ENCODE peak calls at places on chromosomes 1 and 21, in seven cellular contexts. M, F, Y, X, G, R and I are unnamed samples.

GRCh38 chr1:33578557-33579448 is 106.4 kb downstream of the ZSCAN20 start:
- DNase-seq in M (no peak), F (no peak), Y (no peak), X (no peak), G (no peak), R (no peak), I (peak; percentile 27)

GRCh38 chr1:154619181-154619948 is 11.4 kb upstream of the ADAR start:
- DNase-seq in M (no peak), F (no peak), Y (no peak), X (no peak), G (no peak), R (no peak), I (no peak)

GRCh38 chr1:174023438-174023837 is 1.3 kb upstream of the RC3H1 start:
- DNase-seq in M (peak; percentile 18), F (peak; percentile 73), Y (no peak), X (peak; percentile 55), G (peak; percentile 50), R (no peak), I (peak; percentile 80)

GRCh38 chr1:150730130-150730721 is 9.5 kb upstream of the HORMAD1 start:
- DNase-seq in M (no peak), F (no peak), Y (no peak), X (no peak), G (no peak), R (no peak), I (no peak)

GRCh38 chr1:83011270-83011669 is 987.7 kb downstream of the TTLL7 start:
- DNase-seq in M (no peak), F (no peak), Y (no peak), X (no peak), G (no peak), R (peak; percentile 62), I (no peak)

GRCh38 chr1:112637257-112638108 is 17.9 kb downstream of the CAPZA1 start:
- DNase-seq in M (no peak), F (no peak), Y (no peak), X (no peak), G (no peak), R (no peak), I (no peak)

GRCh38 chr21:42847726-42848125 is 31.6 kb downstream of the WDR4 start:
- DNase-seq in M (no peak), F (no peak), Y (no peak), X (no peak), G (no peak), R (no peak), I (no peak)

GRCh38 chr1:199279872-199280649 is 641.2 kb downstream of the PTPRC start:
- DNase-seq in M (no peak), F (no peak), Y (no peak), X (no peak), G (no peak), R (no peak), I (no peak)

GRCh38 chr1:33348676-33349080 is 27.8 kb upstream of the A3GALT2 start:
- DNase-seq in M (peak; percentile 7), F (no peak), Y (no peak), X (no peak), G (no peak), R (no peak), I (no peak)

GRCh38 chr1:240691521-240692338 is 79.8 kb upstream of the GREM2 start:
- DNase-seq in M (no peak), F (peak; percentile 19), Y (peak; percentile 43), X (peak; percentile 66), G (no peak), R (peak; percentile 51), I (peak; percentile 65)

GRCh38 chr1:234400773-234401172 is 27.5 kb downstream of the COA6 start:
- DNase-seq in M (peak; percentile 46), F (no peak), Y (no peak), X (no peak), G (no peak), R (no peak), I (no peak)

GRCh38 chr21:18449586-18449985 is 46.0 kb upstream of the TMPRSS15 start:
- DNase-seq in M (no peak), F (no peak), Y (no peak), X (no peak), G (no peak), R (peak; percentile 3), I (no peak)

GRCh38 chr1:39842030-39842678 is 41.1 kb downstream of the TRIT1 start:
- DNase-seq in M (no peak), F (no peak), Y (no peak), X (no peak), G (no peak), R (no peak), I (no peak)

GRCh38 chr1:155646307-155646706 is 36.3 kb downstream of the MSTO1 start:
- DNase-seq in M (no peak), F (no peak), Y (no peak), X (no peak), G (no peak), R (no peak), I (no peak)

GRCh38 chr21:16195476-16195875 is 465.7 kb downstream of the USP25 start:
- DNase-seq in M (peak; percentile 14), F (no peak), Y (no peak), X (no peak), G (no peak), R (no peak), I (no peak)

GRCh38 chr1:11594222-11594621 is 60.0 kb downstream of the FBXO2 start:
- DNase-seq in M (no peak), F (no peak), Y (no peak), X (peak; percentile 80), G (peak; percentile 10), R (peak; percentile 20), I (peak; percentile 74)

GRCh38 chr1:181987334-181987870 is 74.1 kb downstream of the ZNF648 start:
- DNase-seq in M (no peak), F (no peak), Y (no peak), X (no peak), G (no peak), R (no peak), I (no peak)

GRCh38 chr1:154404984-154405761 is at the start of gene IL6R:
- DNase-seq in M (peak; percentile 83), F (peak; percentile 94), Y (peak; percentile 96), X (peak; percentile 86), G (peak; percentile 82), R (peak; percentile 84), I (peak; percentile 89)

GRCh38 chr1:92326681-92327080 is 27.8 kb downstream of the RPAP2 start:
- DNase-seq in M (no peak), F (no peak), Y (no peak), X (no peak), G (no peak), R (no peak), I (no peak)

GRCh38 chr1:199508653-199509052 is 518.9 kb upstream of the NR5A2 start:
- DNase-seq in M (no peak), F (no peak), Y (no peak), X (no peak), G (no peak), R (no peak), I (no peak)

GRCh38 chr1:170414989-170415733 is 116.8 kb upstream of the GORAB start:
- DNase-seq in M (no peak), F (no peak), Y (no peak), X (no peak), G (no peak), R (no peak), I (no peak)

GRCh38 chr1:224340711-224341384 is 10.9 kb upstream of the NVL start:
- DNase-seq in M (peak; percentile 40), F (peak; percentile 36), Y (no peak), X (peak; percentile 76), G (no peak), R (no peak), I (peak; percentile 45)

GRCh38 chr1:226181996-226182714 is 4.4 kb downstream of the ACBD3 start:
- DNase-seq in M (no peak), F (peak; percentile 46), Y (peak; percentile 66), X (peak; percentile 32), G (peak; percentile 39), R (peak; percentile 76), I (peak; percentile 33)

GRCh38 chr1:207923561-207923960 is 12.6 kb upstream of the CD34 start:
- DNase-seq in M (no peak), F (no peak), Y (no peak), X (no peak), G (no peak), R (no peak), I (peak; percentile 52)
- H3K27ac ChIP-seq in M (no peak overlapping the region), F (peak overlapping the region; percentile 6), Y (no peak overlapping the region), X (no peak overlapping the region), G (no peak overlapping the region), R (no peak overlapping the region), I (no peak overlapping the region)

DNA sequence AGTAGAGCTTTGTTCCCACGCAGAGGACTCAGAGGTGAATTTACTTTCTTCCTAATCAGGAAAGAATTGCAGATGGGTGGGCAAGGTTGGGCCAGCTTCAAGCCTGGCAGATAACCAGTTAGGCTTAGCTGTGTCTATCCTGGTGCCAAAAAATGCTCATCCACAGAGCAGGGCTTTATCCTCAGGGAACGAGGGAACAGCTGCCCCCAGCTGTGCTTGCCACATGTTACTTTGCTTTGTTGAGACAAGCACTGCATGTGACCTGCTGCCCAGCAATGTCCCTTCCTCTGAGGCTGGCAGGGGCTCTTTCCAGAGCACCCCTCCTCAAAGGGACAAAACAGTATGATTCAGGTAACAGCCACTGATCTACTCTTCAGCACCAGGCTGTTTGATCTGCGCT is 505.1 kb upstream of the USP24 start:
- DNase-seq in M (no peak), F (peak; percentile 60), Y (peak; percentile 28), X (no peak), G (no peak), R (no peak), I (peak; percentile 28)
- H3K27ac ChIP-seq in M (no peak overlapping the region), F (peak overlapping the region; percentile 48), Y (no peak overlapping the region), X (no peak overlapping the region), G (no peak overlapping the region), R (peak overlapping the region; percentile 90), I (no peak overlapping the region)

DNA sequence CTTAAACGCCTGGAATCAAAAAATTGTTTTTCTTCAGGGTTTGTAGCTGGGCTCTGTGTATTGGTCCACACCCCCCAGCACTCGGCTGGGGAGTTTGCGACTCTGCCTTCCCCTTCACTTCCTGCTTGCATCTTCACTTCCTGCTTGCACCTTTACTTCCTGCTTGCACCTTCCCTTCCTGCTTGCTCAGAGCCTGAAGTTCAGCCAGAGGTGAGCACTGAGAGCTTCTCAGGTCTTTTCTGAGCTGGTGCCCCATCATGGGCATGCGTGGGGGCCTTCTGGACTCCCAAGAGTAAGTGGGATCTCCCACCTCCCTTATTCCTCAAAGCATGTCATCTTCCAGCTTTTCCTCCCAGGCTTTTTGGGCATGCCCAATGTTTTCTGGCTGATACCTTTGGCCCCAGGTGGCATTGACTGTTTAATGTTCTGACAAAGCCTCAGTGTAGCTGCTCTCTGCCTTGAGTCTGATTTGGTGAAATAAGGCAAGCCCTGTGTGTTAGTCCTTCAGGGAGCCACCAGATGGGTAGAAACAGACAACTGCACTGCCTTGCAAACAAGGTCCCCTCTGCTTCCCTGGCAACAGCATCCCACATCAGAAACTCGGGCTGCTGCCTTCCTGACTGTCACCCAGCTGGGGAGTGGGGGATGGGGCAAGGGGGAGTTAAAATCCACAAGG is 3.5 kb downstream of the KRTAP10-2 start:
- DNase-seq in M (peak; percentile 73), F (no peak), Y (no peak), X (no peak), G (no peak), R (no peak), I (no peak)
- H3K27ac ChIP-seq in M (peak overlapping the region; percentile 56), F (no peak overlapping the region), Y (no peak overlapping the region), X (no peak overlapping the region), G (no peak overlapping the region), R (no peak overlapping the region), I (no peak overlapping the region)

DNA sequence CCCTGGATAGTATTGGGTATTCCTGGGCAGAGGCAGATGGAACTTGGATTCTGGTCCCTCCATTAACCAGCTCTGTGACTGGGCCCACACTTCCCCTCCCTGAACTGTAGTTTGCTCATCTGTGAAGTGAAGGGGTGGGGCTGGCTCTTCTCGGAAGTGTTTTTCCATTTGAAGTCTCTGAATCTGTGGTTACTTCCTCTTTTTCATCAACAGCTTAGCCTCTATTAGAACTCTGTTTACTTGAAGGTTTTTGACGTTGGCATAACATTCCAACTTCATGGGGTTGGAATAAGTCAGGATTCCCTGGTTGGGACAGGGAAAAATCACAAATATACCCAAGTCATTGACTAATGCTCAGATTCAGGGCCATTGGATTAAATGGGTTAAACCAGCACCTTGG is 3.6 kb downstream of the KIAA0040 start:
- DNase-seq in M (peak; percentile 74), F (peak; percentile 52), Y (no peak), X (no peak), G (no peak), R (no peak), I (no peak)
- H3K27ac ChIP-seq in M (peak overlapping the region; percentile 65), F (peak overlapping the region; percentile 68), Y (no peak overlapping the region), X (no peak overlapping the region), G (no peak overlapping the region), R (no peak overlapping the region), I (no peak overlapping the region)